ENCODE peak calls at places on chromosome 1, in five cellular contexts. One of them, this sample, is unnamed.

GRCh38 chr1:171110485-171111340 is 20.0 kb downstream of the FMO3 start:
- DNase-seq in PC-9: no peak
- DNase-seq in HFFc6: no peak
- DNase-seq in nephron progenitor cell: no peak
- DNase-seq in hepatocyte: no peak
- DNase-seq in this sample: peak

GRCh38 chr1:41735587-41736290 is 183.0 kb downstream of the HIVEP3 start:
- DNase-seq in PC-9: no peak
- DNase-seq in nephron progenitor cell: peak
- DNase-seq in hepatocyte: peak
- DNase-seq in HFFc6: no peak
- DNase-seq in this sample: no peak

GRCh38 chr1:178183796-178184195 is 89.9 kb downstream of the RASAL2 start:
- DNase-seq in hepatocyte: no peak
- DNase-seq in HFFc6: no peak
- DNase-seq in PC-9: no peak
- DNase-seq in nephron progenitor cell: no peak
- DNase-seq in this sample: no peak

GRCh38 chr1:228756457-228756856 is 21.2 kb downstream of the RHOU start:
- DNase-seq in HFFc6: no peak
- DNase-seq in nephron progenitor cell: no peak
- DNase-seq in PC-9: no peak
- DNase-seq in hepatocyte: no peak
- DNase-seq in this sample: no peak

GRCh38 chr1:247322849-247323586 is 8.6 kb downstream of the ZNF496 start:
- DNase-seq in nephron progenitor cell: no peak
- DNase-seq in PC-9: no peak
- DNase-seq in HFFc6: no peak
- DNase-seq in hepatocyte: no peak
- DNase-seq in this sample: no peak

GRCh38 chr1:213820362-213821149 is 167.2 kb upstream of the PROX1 start:
- DNase-seq in HFFc6: no peak
- DNase-seq in hepatocyte: peak
- DNase-seq in PC-9: no peak
- DNase-seq in nephron progenitor cell: no peak
- DNase-seq in this sample: no peak

GRCh38 chr1:231020816-231021215 is 19.2 kb downstream of the FAM89A start:
- DNase-seq in hepatocyte: peak
- DNase-seq in HFFc6: no peak
- DNase-seq in nephron progenitor cell: no peak
- DNase-seq in PC-9: no peak
- DNase-seq in this sample: no peak

GRCh38 chr1:14173598-14173997 is 424.9 kb upstream of the KAZN start:
- DNase-seq in hepatocyte: no peak
- DNase-seq in PC-9: no peak
- DNase-seq in nephron progenitor cell: no peak
- DNase-seq in HFFc6: no peak
- DNase-seq in this sample: no peak

GRCh38 chr1:206979379-206980043 is 9.3 kb upstream of the FCAMR start:
- DNase-seq in hepatocyte: peak
- DNase-seq in HFFc6: peak
- DNase-seq in PC-9: no peak
- DNase-seq in nephron progenitor cell: no peak
- DNase-seq in this sample: no peak

GRCh38 chr1:111603979-111604378 is 15.6 kb upstream of the RAP1A start:
- DNase-seq in nephron progenitor cell: no peak
- DNase-seq in hepatocyte: no peak
- DNase-seq in PC-9: no peak
- DNase-seq in HFFc6: no peak
- DNase-seq in this sample: no peak

GRCh38 chr1:214404571-214405213 is 123.7 kb downstream of the SMYD2 start:
- DNase-seq in HFFc6: no peak
- DNase-seq in nephron progenitor cell: no peak
- DNase-seq in PC-9: peak
- DNase-seq in hepatocyte: no peak
- DNase-seq in this sample: no peak

GRCh38 chr1:26378088-26378878 is 5.7 kb upstream of the ZNF683 start:
- DNase-seq in nephron progenitor cell: no peak
- DNase-seq in HFFc6: peak
- DNase-seq in hepatocyte: peak
- DNase-seq in PC-9: peak
- DNase-seq in this sample: peak

GRCh38 chr1:242524571-242525359 is at the start of gene PLD5:
- DNase-seq in HFFc6: no peak
- DNase-seq in hepatocyte: peak
- DNase-seq in PC-9: no peak
- DNase-seq in nephron progenitor cell: peak
- DNase-seq in this sample: no peak

GRCh38 chr1:112359961-112360767 is 35.9 kb upstream of the CTTNBP2NL start:
- DNase-seq in nephron progenitor cell: no peak
- DNase-seq in hepatocyte: peak
- DNase-seq in HFFc6: peak
- DNase-seq in PC-9: peak
- DNase-seq in this sample: peak

GRCh38 chr1:219733511-219733910 is 120.6 kb upstream of the ZC3H11B start:
- DNase-seq in hepatocyte: no peak
- DNase-seq in PC-9: no peak
- DNase-seq in HFFc6: no peak
- DNase-seq in nephron progenitor cell: no peak
- DNase-seq in this sample: no peak

GRCh38 chr1:205323794-205324193 is 2.2 kb upstream of the NUAK2 start:
- DNase-seq in nephron progenitor cell: no peak
- DNase-seq in PC-9: no peak
- DNase-seq in HFFc6: no peak
- DNase-seq in hepatocyte: no peak
- DNase-seq in this sample: no peak

GRCh38 chr1:42422672-42423236 is 33.1 kb downstream of the ZMYND12 start:
- DNase-seq in HFFc6: no peak
- DNase-seq in PC-9: no peak
- DNase-seq in hepatocyte: no peak
- DNase-seq in nephron progenitor cell: no peak
- DNase-seq in this sample: no peak

GRCh38 chr1:148158594-148158993 is 6.5 kb upstream of the NBPF11 start:
- DNase-seq in HFFc6: no peak
- DNase-seq in nephron progenitor cell: no peak
- DNase-seq in hepatocyte: no peak
- DNase-seq in PC-9: no peak
- DNase-seq in this sample: no peak

GRCh38 chr1:179875606-179876288 is 1.9 kb downstream of the TOR1AIP2 start:
- DNase-seq in HFFc6: no peak
- DNase-seq in hepatocyte: no peak
- DNase-seq in nephron progenitor cell: no peak
- DNase-seq in PC-9: no peak
- DNase-seq in this sample: no peak

GRCh38 chr1:182700351-182700709 is 15.9 kb upstream of the RGS8 start:
- DNase-seq in nephron progenitor cell: no peak
- DNase-seq in hepatocyte: no peak
- DNase-seq in HFFc6: no peak
- DNase-seq in PC-9: no peak
- DNase-seq in this sample: no peak

GRCh38 chr1:2545754-2546514 is 10.2 kb upstream of the TNFRSF14 start:
- DNase-seq in nephron progenitor cell: peak
- DNase-seq in PC-9: peak
- DNase-seq in hepatocyte: peak
- DNase-seq in HFFc6: peak
- DNase-seq in this sample: no peak

GRCh38 chr1:96559707-96560588 is 161.6 kb upstream of the PTBP2 start:
- DNase-seq in PC-9: peak
- DNase-seq in hepatocyte: no peak
- DNase-seq in HFFc6: peak
- DNase-seq in nephron progenitor cell: no peak
- DNase-seq in this sample: peak

GRCh38 chr1:14787604-14788003 is 189.1 kb downstream of the KAZN start:
- DNase-seq in HFFc6: no peak
- DNase-seq in PC-9: peak
- DNase-seq in nephron progenitor cell: no peak
- DNase-seq in hepatocyte: peak
- DNase-seq in this sample: no peak

GRCh38 chr1:151513626-151514101 is 2.5 kb downstream of the CGN start:
- DNase-seq in nephron progenitor cell: peak
- DNase-seq in hepatocyte: peak
- DNase-seq in HFFc6: no peak
- DNase-seq in PC-9: peak
- DNase-seq in this sample: no peak

GRCh38 chr1:214438059-214438458 is 113.3 kb downstream of the PTPN14 start:
- DNase-seq in hepatocyte: no peak
- DNase-seq in PC-9: no peak
- DNase-seq in HFFc6: no peak
- DNase-seq in nephron progenitor cell: peak
- DNase-seq in this sample: no peak

GRCh38 chr1:37169743-37170275 is 135.5 kb upstream of the GRIK3 start:
- DNase-seq in PC-9: no peak
- DNase-seq in nephron progenitor cell: no peak
- DNase-seq in hepatocyte: no peak
- DNase-seq in HFFc6: no peak
- DNase-seq in this sample: no peak
- TF ChIP-seq CTCF in PC-9: no peak
- TF ChIP-seq CTCF in nephron progenitor cell: no peak
- TF ChIP-seq CTCF in hepatocyte: no peak
- TF ChIP-seq CTCF in HFFc6: no peak
- TF ChIP-seq CTCF in this sample: no peak

DNA sequence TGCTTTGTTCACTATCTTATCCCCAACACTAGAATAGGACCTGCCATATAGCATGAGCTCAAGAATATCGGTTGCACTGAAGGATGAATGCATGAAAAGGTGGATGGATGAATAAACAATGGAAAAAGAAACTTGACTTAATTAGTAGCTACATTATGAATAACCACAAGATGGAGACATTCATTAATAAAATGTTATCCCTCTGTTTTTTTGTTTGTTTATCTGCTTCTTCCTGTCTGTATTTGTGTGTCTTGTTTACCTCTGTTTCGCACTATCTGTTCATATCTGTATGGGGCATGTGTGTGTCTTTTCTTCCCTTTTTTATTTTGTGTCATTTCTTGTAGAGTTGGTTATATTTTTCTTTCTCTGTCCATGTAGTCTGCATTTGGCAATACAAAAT is 1.1 kb upstream of the OR14I1 start:
- DNase-seq in PC-9: no peak
- DNase-seq in hepatocyte: no peak
- DNase-seq in HFFc6: no peak
- DNase-seq in nephron progenitor cell: no peak
- DNase-seq in this sample: no peak
- TF ChIP-seq CTCF in PC-9: peak
- TF ChIP-seq CTCF in hepatocyte: no peak
- TF ChIP-seq CTCF in HFFc6: peak
- TF ChIP-seq CTCF in nephron progenitor cell: no peak
- TF ChIP-seq CTCF in this sample: no peak

GRCh38 chr1:212605441-212605976 is 3.1 kb upstream of the ATF3 start:
- DNase-seq in hepatocyte: no peak
- DNase-seq in nephron progenitor cell: no peak
- DNase-seq in PC-9: no peak
- DNase-seq in HFFc6: peak
- DNase-seq in this sample: no peak

GRCh38 chr1:212607924-212608208 is 695 bp upstream of the ATF3 start:
- DNase-seq in hepatocyte: no peak
- DNase-seq in HFFc6: no peak
- DNase-seq in nephron progenitor cell: no peak
- DNase-seq in PC-9: no peak
- DNase-seq in this sample: no peak

GRCh38 chr1:212606042-212606733 is 2.4 kb upstream of the ATF3 start:
- DNase-seq in nephron progenitor cell: no peak
- DNase-seq in HFFc6: no peak
- DNase-seq in PC-9: no peak
- DNase-seq in hepatocyte: no peak
- DNase-seq in this sample: no peak

GRCh38 chr1:212607206-212607923 is 1.2 kb upstream of the ATF3 start:
- DNase-seq in hepatocyte: no peak
- DNase-seq in nephron progenitor cell: peak
- DNase-seq in HFFc6: no peak
- DNase-seq in PC-9: peak
- DNase-seq in this sample: no peak

DNA sequence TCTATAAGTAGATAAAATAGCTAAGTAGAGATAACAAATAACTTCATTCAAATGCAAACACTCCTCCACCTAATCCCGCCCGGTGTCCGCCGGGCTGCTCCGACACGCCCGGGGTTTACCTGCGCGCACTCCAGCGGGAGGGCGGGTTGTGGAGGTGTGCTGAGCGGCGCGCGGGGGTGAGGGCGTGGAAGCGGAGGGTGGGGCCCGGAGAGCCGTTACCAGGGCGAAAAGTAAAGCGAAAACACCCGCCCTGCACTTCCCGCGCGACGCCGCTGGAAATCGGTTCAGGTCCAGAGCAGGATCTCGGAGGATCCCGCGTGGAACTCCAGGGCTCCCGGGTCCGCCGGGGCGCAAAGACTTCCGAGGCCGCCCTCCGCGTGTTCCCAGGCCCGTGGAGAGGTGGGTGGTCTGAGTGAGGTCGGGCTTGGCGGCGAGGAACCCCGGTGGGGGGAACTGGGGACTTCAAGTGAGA is 1.8 kb upstream of the ATF3 start:
- DNase-seq in hepatocyte: peak
- DNase-seq in HFFc6: no peak
- DNase-seq in nephron progenitor cell: peak
- DNase-seq in PC-9: peak
- DNase-seq in this sample: no peak
- TF ChIP-seq CTCF in hepatocyte: no peak
- TF ChIP-seq CTCF in HFFc6: no peak
- TF ChIP-seq CTCF in nephron progenitor cell: no peak
- TF ChIP-seq CTCF in PC-9: no peak
- TF ChIP-seq CTCF in this sample: no peak

GRCh38 chr1:209552406-209553264 is 30.9 kb upstream of the CAMK1G start:
- DNase-seq in HFFc6: no peak
- DNase-seq in hepatocyte: no peak
- DNase-seq in nephron progenitor cell: no peak
- DNase-seq in PC-9: no peak
- DNase-seq in this sample: no peak

GRCh38 chr1:209547626-209548025 is 35.9 kb upstream of the CAMK1G start:
- DNase-seq in hepatocyte: no peak
- DNase-seq in PC-9: no peak
- DNase-seq in nephron progenitor cell: no peak
- DNase-seq in HFFc6: no peak
- DNase-seq in this sample: no peak

GRCh38 chr1:209546390-209547080 is 37.0 kb upstream of the CAMK1G start:
- DNase-seq in PC-9: no peak
- DNase-seq in hepatocyte: no peak
- DNase-seq in nephron progenitor cell: no peak
- DNase-seq in HFFc6: no peak
- DNase-seq in this sample: no peak

GRCh38 chr1:209550519-209550918 is 33.0 kb upstream of the CAMK1G start:
- DNase-seq in HFFc6: no peak
- DNase-seq in hepatocyte: no peak
- DNase-seq in PC-9: no peak
- DNase-seq in nephron progenitor cell: no peak
- DNase-seq in this sample: no peak

DNA sequence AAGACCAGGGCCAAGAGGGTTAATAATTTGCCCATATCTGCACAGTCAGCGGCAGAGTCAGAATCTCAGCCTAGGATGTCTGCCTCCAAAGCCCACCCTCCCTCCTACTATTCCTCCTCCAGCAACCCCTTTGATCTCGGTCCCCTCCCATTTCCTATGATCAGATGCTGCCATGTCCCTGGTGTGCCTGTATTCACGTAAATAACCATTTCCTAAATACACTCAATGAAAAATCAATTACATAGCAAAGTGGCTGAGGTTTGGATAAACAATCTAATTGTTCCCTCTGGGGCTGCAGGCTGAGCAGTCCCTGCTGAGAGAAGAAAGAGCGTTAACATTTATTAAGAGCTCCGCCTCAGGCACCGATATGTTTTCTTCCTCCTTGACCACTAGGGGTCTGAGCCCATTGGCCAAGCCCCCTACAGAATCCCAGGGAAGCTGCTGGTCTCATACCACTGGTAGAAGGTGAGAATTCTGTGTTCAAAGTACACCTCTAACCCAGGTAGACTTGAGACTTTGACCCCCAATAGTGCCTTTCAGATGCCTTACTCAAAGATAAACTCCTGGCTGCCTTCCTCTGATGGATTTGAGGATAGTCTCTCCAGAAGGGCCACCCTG is 34.0 kb upstream of the CAMK1G start:
- DNase-seq in hepatocyte: peak
- DNase-seq in PC-9: no peak
- DNase-seq in nephron progenitor cell: peak
- DNase-seq in HFFc6: no peak
- DNase-seq in this sample: no peak
- TF ChIP-seq CTCF in hepatocyte: peak
- TF ChIP-seq CTCF in PC-9: no peak
- TF ChIP-seq CTCF in nephron progenitor cell: peak
- TF ChIP-seq CTCF in HFFc6: peak
- TF ChIP-seq CTCF in this sample: no peak